ENCODE peak calls at places on chromosomes 7 and 10, in six cellular contexts. One of them, this sample, is unnamed.

GRCh38 chr10:47367646-47368045 is 16.4 kb downstream of the ZNF488 start:
- DNase-seq in breast epithelium: no peak
- DNase-seq in IMR-90: no peak
- DNase-seq in astrocyte: no peak
- DNase-seq in cardiac fibroblast: no peak
- DNase-seq in kidney epithelial cell: no peak
- DNase-seq in this sample: no peak

GRCh38 chr10:16816830-16817124 is 447 bp downstream of the RSU1 start:
- DNase-seq in breast epithelium: no peak
- DNase-seq in IMR-90: peak; percentile 33
- DNase-seq in astrocyte: no peak
- DNase-seq in cardiac fibroblast: no peak
- DNase-seq in kidney epithelial cell: no peak
- DNase-seq in this sample: no peak

GRCh38 chr7:42189535-42189934 is 47.5 kb downstream of the GLI3 start:
- DNase-seq in breast epithelium: no peak
- DNase-seq in IMR-90: peak; percentile 38
- DNase-seq in astrocyte: peak; percentile 57
- DNase-seq in cardiac fibroblast: peak; percentile 34
- DNase-seq in kidney epithelial cell: peak; percentile 47
- DNase-seq in this sample: no peak

GRCh38 chr10:127889605-127890195 is 3.0 kb downstream of the CLRN3 start:
- DNase-seq in breast epithelium: no peak
- DNase-seq in IMR-90: peak; percentile 10
- DNase-seq in astrocyte: peak; percentile 72
- DNase-seq in cardiac fibroblast: peak; percentile 82
- DNase-seq in kidney epithelial cell: peak; percentile 34
- DNase-seq in this sample: no peak

GRCh38 chr10:78772986-78773530 is 295.7 kb upstream of the ZMIZ1 start:
- DNase-seq in breast epithelium: no peak
- DNase-seq in IMR-90: no peak
- DNase-seq in astrocyte: no peak
- DNase-seq in cardiac fibroblast: no peak
- DNase-seq in kidney epithelial cell: no peak
- DNase-seq in this sample: no peak

GRCh38 chr7:139771001-139771956 is 6.5 kb downstream of the HIPK2 start:
- DNase-seq in breast epithelium: no peak
- DNase-seq in IMR-90: peak; percentile 94
- DNase-seq in astrocyte: peak; percentile 89
- DNase-seq in cardiac fibroblast: peak; percentile 96
- DNase-seq in kidney epithelial cell: no peak
- DNase-seq in this sample: peak; percentile 80

GRCh38 chr10:43885252-43885651 is 236.6 kb upstream of the ZNF32 start:
- DNase-seq in breast epithelium: no peak
- DNase-seq in IMR-90: no peak
- DNase-seq in astrocyte: no peak
- DNase-seq in cardiac fibroblast: no peak
- DNase-seq in kidney epithelial cell: no peak
- DNase-seq in this sample: no peak

GRCh38 chr10:113539789-113540188 is 13.1 kb upstream of the HABP2 start:
- DNase-seq in breast epithelium: no peak
- DNase-seq in IMR-90: peak; percentile 36
- DNase-seq in astrocyte: peak; percentile 57
- DNase-seq in cardiac fibroblast: peak; percentile 8
- DNase-seq in kidney epithelial cell: no peak
- DNase-seq in this sample: no peak

GRCh38 chr7:5354460-5355279 is 69.0 kb downstream of the TNRC18 start:
- DNase-seq in breast epithelium: peak; percentile 84
- DNase-seq in IMR-90: peak; percentile 43
- DNase-seq in astrocyte: peak; percentile 17
- DNase-seq in cardiac fibroblast: peak; percentile 21
- DNase-seq in kidney epithelial cell: no peak
- DNase-seq in this sample: no peak

GRCh38 chr7:24134535-24134934 is 149.5 kb upstream of the NPY start:
- DNase-seq in breast epithelium: no peak
- DNase-seq in IMR-90: no peak
- DNase-seq in astrocyte: no peak
- DNase-seq in cardiac fibroblast: no peak
- DNase-seq in kidney epithelial cell: no peak
- DNase-seq in this sample: no peak

GRCh38 chr7:120993575-120994191 is 5.2 kb downstream of the CPED1 start:
- DNase-seq in breast epithelium: no peak
- DNase-seq in IMR-90: peak; percentile 56
- DNase-seq in astrocyte: peak; percentile 44
- DNase-seq in cardiac fibroblast: peak; percentile 78
- DNase-seq in kidney epithelial cell: no peak
- DNase-seq in this sample: no peak

GRCh38 chr10:70120417-70120816 is 12.2 kb downstream of the AIFM2 start:
- DNase-seq in breast epithelium: no peak
- DNase-seq in IMR-90: no peak
- DNase-seq in astrocyte: no peak
- DNase-seq in cardiac fibroblast: no peak
- DNase-seq in kidney epithelial cell: no peak
- DNase-seq in this sample: no peak

GRCh38 chr7:55156919-55157318 is 138.1 kb downstream of the EGFR start:
- DNase-seq in breast epithelium: no peak
- DNase-seq in IMR-90: no peak
- DNase-seq in astrocyte: no peak
- DNase-seq in cardiac fibroblast: no peak
- DNase-seq in kidney epithelial cell: no peak
- DNase-seq in this sample: no peak

GRCh38 chr10:117541405-117541908 is 1.1 kb upstream of the EMX2 start:
- DNase-seq in breast epithelium: no peak
- DNase-seq in IMR-90: no peak
- DNase-seq in astrocyte: no peak
- DNase-seq in cardiac fibroblast: peak; percentile 22
- DNase-seq in kidney epithelial cell: peak; percentile 45
- DNase-seq in this sample: peak; percentile 62

GRCh38 chr7:14596421-14596820 is 306.1 kb downstream of the DGKB start:
- DNase-seq in breast epithelium: no peak
- DNase-seq in IMR-90: peak; percentile 57
- DNase-seq in astrocyte: peak; percentile 56
- DNase-seq in cardiac fibroblast: peak; percentile 59
- DNase-seq in kidney epithelial cell: no peak
- DNase-seq in this sample: no peak

GRCh38 chr7:12714436-12714737 is 27.0 kb downstream of the ARL4A start:
- DNase-seq in breast epithelium: no peak
- DNase-seq in IMR-90: no peak
- DNase-seq in astrocyte: no peak
- DNase-seq in cardiac fibroblast: no peak
- DNase-seq in kidney epithelial cell: no peak
- DNase-seq in this sample: no peak

GRCh38 chr7:137443616-137444015 is 100.1 kb upstream of the PTN start:
- DNase-seq in breast epithelium: no peak
- DNase-seq in IMR-90: peak; percentile 71
- DNase-seq in astrocyte: peak; percentile 95
- DNase-seq in cardiac fibroblast: peak; percentile 57
- DNase-seq in kidney epithelial cell: peak; percentile 21
- DNase-seq in this sample: no peak

GRCh38 chr7:139855498-139856270 is 26.6 kb downstream of the TBXAS1 start:
- DNase-seq in breast epithelium: no peak
- DNase-seq in IMR-90: no peak
- DNase-seq in astrocyte: no peak
- DNase-seq in cardiac fibroblast: no peak
- DNase-seq in kidney epithelial cell: no peak
- DNase-seq in this sample: no peak

GRCh38 chr7:6436385-6436685 is 11.4 kb downstream of the DAGLB start:
- DNase-seq in breast epithelium: no peak
- DNase-seq in IMR-90: no peak
- DNase-seq in astrocyte: no peak
- DNase-seq in cardiac fibroblast: no peak
- DNase-seq in kidney epithelial cell: no peak
- DNase-seq in this sample: no peak

GRCh38 chr10:81576336-81576735 is 298.7 kb upstream of the NRG3 start:
- DNase-seq in breast epithelium: no peak
- DNase-seq in IMR-90: no peak
- DNase-seq in astrocyte: no peak
- DNase-seq in cardiac fibroblast: peak; percentile 3
- DNase-seq in kidney epithelial cell: peak; percentile 2
- DNase-seq in this sample: no peak

GRCh38 chr10:77768046-77768445 is 130.4 kb upstream of the KCNMA1 start:
- DNase-seq in breast epithelium: no peak
- DNase-seq in IMR-90: no peak
- DNase-seq in astrocyte: no peak
- DNase-seq in cardiac fibroblast: peak; percentile 17
- DNase-seq in kidney epithelial cell: no peak
- DNase-seq in this sample: no peak

GRCh38 chr10:113780681-113781250 is 29.3 kb downstream of the PLEKHS1 start:
- DNase-seq in breast epithelium: no peak
- DNase-seq in IMR-90: no peak
- DNase-seq in astrocyte: no peak
- DNase-seq in cardiac fibroblast: no peak
- DNase-seq in kidney epithelial cell: no peak
- DNase-seq in this sample: no peak

GRCh38 chr7:68205826-68206225 is 1209.2 kb downstream of the TYW1 start:
- DNase-seq in breast epithelium: no peak
- DNase-seq in IMR-90: no peak
- DNase-seq in astrocyte: no peak
- DNase-seq in cardiac fibroblast: no peak
- DNase-seq in kidney epithelial cell: no peak
- DNase-seq in this sample: no peak

GRCh38 chr7:27110977-27111752 is 8.7 kb upstream of the HOXA2 start:
- DNase-seq in breast epithelium: no peak
- DNase-seq in IMR-90: peak; percentile 92
- DNase-seq in astrocyte: peak; percentile 95
- DNase-seq in cardiac fibroblast: peak; percentile 34
- DNase-seq in kidney epithelial cell: no peak
- DNase-seq in this sample: no peak

GRCh38 chr7:27113991-27114866 is 11.7 kb upstream of the HOXA2 start:
- DNase-seq in breast epithelium: peak; percentile 64
- DNase-seq in IMR-90: peak; percentile 69
- DNase-seq in astrocyte: peak; percentile 74
- DNase-seq in cardiac fibroblast: no peak
- DNase-seq in kidney epithelial cell: no peak
- DNase-seq in this sample: no peak

GRCh38 chr7:27112960-27113949 is 10.8 kb upstream of the HOXA2 start:
- DNase-seq in breast epithelium: peak; percentile 23
- DNase-seq in IMR-90: peak; percentile 95
- DNase-seq in astrocyte: peak; percentile 92
- DNase-seq in cardiac fibroblast: no peak
- DNase-seq in kidney epithelial cell: no peak
- DNase-seq in this sample: no peak

GRCh38 chr7:27111753-27112277 is 9.3 kb upstream of the HOXA2 start:
- DNase-seq in breast epithelium: no peak
- DNase-seq in IMR-90: peak; percentile 39
- DNase-seq in astrocyte: peak; percentile 52
- DNase-seq in cardiac fibroblast: no peak
- DNase-seq in kidney epithelial cell: no peak
- DNase-seq in this sample: no peak

DNA sequence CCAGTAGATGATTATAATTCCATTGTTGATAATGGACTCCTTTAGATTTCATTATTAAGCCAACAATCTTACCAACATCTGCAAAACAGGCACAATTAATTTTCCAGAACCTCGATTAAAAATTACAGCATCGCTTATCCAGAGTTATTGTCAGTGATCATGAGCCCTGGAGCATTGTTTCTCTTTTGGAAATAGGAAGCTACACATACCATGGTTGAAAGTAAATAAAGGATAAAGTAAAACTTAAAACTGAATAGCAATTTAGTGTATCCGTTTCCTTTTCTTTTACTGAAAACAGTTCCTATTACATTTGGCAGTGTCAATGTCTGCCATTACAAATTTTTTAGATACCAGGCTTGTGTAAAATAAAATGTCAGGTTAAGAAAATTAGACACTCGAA is 9.9 kb upstream of the HOXA2 start:
- DNase-seq in breast epithelium: no peak
- DNase-seq in IMR-90: peak; percentile 25
- DNase-seq in astrocyte: no peak
- DNase-seq in cardiac fibroblast: no peak
- DNase-seq in kidney epithelial cell: no peak
- DNase-seq in this sample: no peak
- H3K4me3 ChIP-seq in breast epithelium: peak overlapping the region; percentile 90
- H3K4me3 ChIP-seq in IMR-90: peak overlapping the region; percentile 65
- H3K4me3 ChIP-seq in astrocyte: peak overlapping the region; percentile 74
- H3K4me3 ChIP-seq in cardiac fibroblast: no peak overlapping the region
- H3K4me3 ChIP-seq in kidney epithelial cell: peak overlapping the region; percentile 74
- H3K4me3 ChIP-seq in this sample: no peak overlapping the region

GRCh38 chr10:97159906-97160305 is 25.9 kb downstream of the SLIT1 start:
- DNase-seq in breast epithelium: no peak
- DNase-seq in IMR-90: no peak
- DNase-seq in astrocyte: no peak
- DNase-seq in cardiac fibroblast: no peak
- DNase-seq in kidney epithelial cell: no peak
- DNase-seq in this sample: no peak

GRCh38 chr10:97163646-97164535 is 21.9 kb downstream of the SLIT1 start:
- DNase-seq in breast epithelium: no peak
- DNase-seq in IMR-90: no peak
- DNase-seq in astrocyte: no peak
- DNase-seq in cardiac fibroblast: no peak
- DNase-seq in kidney epithelial cell: no peak
- DNase-seq in this sample: no peak

GRCh38 chr10:97168645-97169044 is 17.1 kb downstream of the SLIT1 start:
- DNase-seq in breast epithelium: no peak
- DNase-seq in IMR-90: no peak
- DNase-seq in astrocyte: no peak
- DNase-seq in cardiac fibroblast: no peak
- DNase-seq in kidney epithelial cell: no peak
- DNase-seq in this sample: no peak

GRCh38 chr10:97165499-97165898 is 20.3 kb downstream of the SLIT1 start:
- DNase-seq in breast epithelium: no peak
- DNase-seq in IMR-90: no peak
- DNase-seq in astrocyte: no peak
- DNase-seq in cardiac fibroblast: no peak
- DNase-seq in kidney epithelial cell: no peak
- DNase-seq in this sample: no peak

GRCh38 chr10:97163141-97163540 is 22.6 kb downstream of the SLIT1 start:
- DNase-seq in breast epithelium: no peak
- DNase-seq in IMR-90: no peak
- DNase-seq in astrocyte: no peak
- DNase-seq in cardiac fibroblast: no peak
- DNase-seq in kidney epithelial cell: no peak
- DNase-seq in this sample: no peak
- TF ChIP-seq CTCF in breast epithelium: no peak
- TF ChIP-seq CTCF in IMR-90: no peak
- TF ChIP-seq CTCF in astrocyte: no peak
- TF ChIP-seq CTCF in cardiac fibroblast: no peak
- TF ChIP-seq CTCF in kidney epithelial cell: no peak
- TF ChIP-seq CTCF in this sample: no peak

GRCh38 chr7:80675090-80675489 is 36.6 kb downstream of the CD36 start:
- DNase-seq in breast epithelium: no peak
- DNase-seq in IMR-90: no peak
- DNase-seq in astrocyte: no peak
- DNase-seq in cardiac fibroblast: no peak
- DNase-seq in kidney epithelial cell: no peak
- DNase-seq in this sample: no peak
- H3K4me3 ChIP-seq in breast epithelium: no peak overlapping the region
- H3K4me3 ChIP-seq in IMR-90: no peak overlapping the region
- H3K4me3 ChIP-seq in astrocyte: no peak overlapping the region
- H3K4me3 ChIP-seq in cardiac fibroblast: no peak overlapping the region
- H3K4me3 ChIP-seq in kidney epithelial cell: no peak overlapping the region
- H3K4me3 ChIP-seq in this sample: no peak overlapping the region

DNA sequence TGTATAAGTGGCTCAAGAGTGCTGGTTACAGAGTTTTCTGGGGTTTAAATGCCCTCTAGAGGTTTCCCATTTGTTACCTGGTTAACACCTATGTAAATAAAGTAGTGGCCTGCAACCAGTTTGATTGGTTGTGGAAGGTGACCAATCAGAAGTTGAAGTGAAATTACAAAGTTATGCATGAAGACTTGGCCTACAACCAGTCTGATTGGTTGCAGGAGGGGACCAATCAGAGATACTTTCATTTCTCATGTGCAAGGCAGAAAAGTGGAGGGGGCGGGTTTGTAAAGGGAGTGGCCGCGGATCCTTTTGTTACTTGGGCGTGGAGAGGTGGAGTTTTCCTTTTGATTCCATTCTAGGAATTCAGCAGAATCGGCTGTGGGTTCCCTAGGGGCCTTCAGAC is 80.7 kb downstream of the SEC23IP start:
- DNase-seq in breast epithelium: no peak
- DNase-seq in IMR-90: peak; percentile 10
- DNase-seq in astrocyte: no peak
- DNase-seq in cardiac fibroblast: peak; percentile 9
- DNase-seq in kidney epithelial cell: no peak
- DNase-seq in this sample: no peak
- TF ChIP-seq CTCF in breast epithelium: no peak
- TF ChIP-seq CTCF in IMR-90: no peak
- TF ChIP-seq CTCF in astrocyte: no peak
- TF ChIP-seq CTCF in cardiac fibroblast: no peak
- TF ChIP-seq CTCF in kidney epithelial cell: no peak
- TF ChIP-seq CTCF in this sample: no peak

This sample was measured in AG04449.